ENCODE peak calls at places on chromosomes 6 and 20, in nine cellular contexts. W, F, Q, H, O, X, E, T and J are unnamed samples.
A peak's percentile ranks its signal among the peaks of the same experiment; 100 is the strongest.

GRCh38 chr20:24634855-24635254 is 165.4 kb downstream of the SYNDIG1 start:
- DNase-seq in W (no peak), F (no peak), Q (peak; percentile 91), H (no peak), O (peak; percentile 63), X (peak; percentile 73), E (no peak), T (peak; percentile 62), J (peak; percentile 80)

GRCh38 chr6:37366910-37367309 is 13.1 kb downstream of the RNF8 start:
- DNase-seq in W (no peak), F (no peak), Q (no peak), H (no peak), O (no peak), X (peak; percentile 32), E (no peak), T (no peak), J (no peak)

GRCh38 chr6:36729169-36729549 is 31.5 kb downstream of the RAB44 start:
- DNase-seq in W (no peak), F (no peak), Q (no peak), H (no peak), O (no peak), X (no peak), E (no peak), T (no peak), J (no peak)

GRCh38 chr6:3278691-3279090 is 19.9 kb downstream of the PSMG4 start:
- DNase-seq in W (no peak), F (peak; percentile 2), Q (no peak), H (no peak), O (no peak), X (no peak), E (no peak), T (no peak), J (no peak)

GRCh38 chr6:116016846-116017545 is 43.7 kb downstream of the FRK start:
- DNase-seq in W (no peak), F (no peak), Q (peak; percentile 28), H (no peak), O (no peak), X (peak; percentile 38), E (no peak), T (no peak), J (no peak)

GRCh38 chr6:161152904-161153662 is 120.8 kb downstream of the AGPAT4 start:
- DNase-seq in W (no peak), F (no peak), Q (no peak), H (no peak), O (peak; percentile 72), X (no peak), E (peak; percentile 7), T (no peak), J (no peak)

GRCh38 chr6:133746417-133746770 is 142.5 kb upstream of the TCF21 start:
- DNase-seq in W (no peak), F (no peak), Q (no peak), H (no peak), O (no peak), X (no peak), E (no peak), T (no peak), J (no peak)

GRCh38 chr6:128098000-128098581 is 197.2 kb upstream of the THEMIS start:
- DNase-seq in W (no peak), F (no peak), Q (no peak), H (no peak), O (no peak), X (peak; percentile 6), E (no peak), T (no peak), J (no peak)

GRCh38 chr6:168292911-168293310 is 26.7 kb downstream of the DACT2 start:
- DNase-seq in W (no peak), F (no peak), Q (no peak), H (no peak), O (no peak), X (no peak), E (no peak), T (no peak), J (no peak)

DNA sequence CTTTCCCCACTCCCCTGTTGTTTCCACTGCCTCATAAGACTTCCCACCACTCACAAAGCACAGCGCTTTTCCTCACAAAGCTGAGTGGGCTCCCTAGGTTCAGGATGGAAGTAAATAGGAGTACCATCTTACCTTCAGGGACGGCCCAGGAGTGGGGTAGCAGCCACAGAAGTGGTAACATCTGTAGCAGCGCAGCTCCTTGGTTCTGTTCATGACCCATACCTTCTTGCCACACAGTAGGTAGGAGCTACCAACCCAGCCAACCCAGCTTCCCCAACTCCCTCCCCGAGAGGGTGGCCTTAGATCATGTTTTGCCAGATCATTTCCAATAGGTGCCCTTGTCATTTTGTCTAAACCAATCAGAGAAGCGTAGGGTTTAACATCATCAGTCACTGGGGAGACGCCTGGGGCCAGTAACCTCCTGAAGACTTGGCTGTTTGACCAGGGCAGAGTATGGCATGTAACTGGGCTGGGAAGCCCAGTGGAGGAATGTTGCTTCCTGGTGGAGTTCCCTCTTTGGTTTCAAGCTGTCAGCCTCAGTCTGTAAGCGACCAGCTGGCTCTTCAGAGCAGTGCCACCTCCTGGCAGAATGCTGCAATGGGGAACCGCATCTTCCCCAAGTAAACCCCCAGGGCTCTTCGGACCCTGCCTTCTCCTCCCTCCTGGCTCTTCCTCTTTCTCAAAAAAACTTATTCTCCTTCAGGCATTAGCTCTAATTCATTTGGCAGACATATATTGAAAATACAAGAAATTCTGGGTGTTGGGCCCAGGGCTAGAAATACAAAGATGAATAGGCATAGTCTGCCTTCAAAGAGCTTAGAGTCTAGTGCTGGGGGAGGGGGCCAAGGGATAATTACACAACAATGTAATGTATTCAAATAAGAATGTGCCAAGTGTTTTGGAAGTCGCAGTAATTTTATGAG is at the start of gene HLA-DMA:
- DNase-seq in W (peak; percentile 60), F (peak; percentile 91), Q (peak; percentile 93), H (peak; percentile 85), O (no peak), X (peak; percentile 96), E (peak; percentile 95), T (peak; percentile 95), J (peak; percentile 79)
- H3K4me3 ChIP-seq in W (peak within 1 kb of the TSS; percentile 29), F (peak within 1 kb of the TSS; percentile 1), Q (no peak within 1 kb of the TSS), H (peak within 1 kb of the TSS; percentile 76), O (peak within 1 kb of the TSS; percentile 45), X (no peak within 1 kb of the TSS), E (peak within 1 kb of the TSS; percentile 75), T (peak within 1 kb of the TSS; percentile 52), J (peak within 1 kb of the TSS; percentile 21)

DNA sequence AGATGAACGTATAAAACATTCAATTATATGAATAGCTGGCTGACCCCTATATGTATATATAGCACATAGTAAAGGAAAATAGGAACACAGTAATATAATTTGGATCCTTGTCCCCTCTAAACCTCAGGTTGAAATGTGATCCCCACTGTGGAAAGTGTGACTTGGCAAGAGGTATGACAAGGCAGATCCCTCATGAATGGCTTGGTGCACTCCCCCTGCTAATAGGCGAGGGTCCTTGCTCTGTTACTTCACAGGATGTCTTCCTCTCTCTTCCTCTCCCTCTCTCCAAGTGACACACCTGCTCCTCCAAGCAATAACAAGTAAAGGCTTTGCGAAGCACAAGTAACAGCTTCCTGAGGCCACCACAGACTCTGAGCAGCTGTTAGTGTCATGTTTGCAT is 16.4 kb downstream of the ROMO1 start:
- DNase-seq in W (no peak), F (no peak), Q (no peak), H (no peak), O (no peak), X (no peak), E (no peak), T (no peak), J (no peak)
- H3K27ac ChIP-seq in W (no peak overlapping the region), F (no peak overlapping the region), Q (no peak overlapping the region), H (no peak overlapping the region), O (no peak overlapping the region), X (no peak overlapping the region), E (no peak overlapping the region), T (no peak overlapping the region), J (no peak overlapping the region)

GRCh38 chr20:1389703-1390385 is 3.0 kb downstream of the FKBP1A start:
- DNase-seq in W (no peak), F (no peak), Q (no peak), H (no peak), O (no peak), X (no peak), E (no peak), T (no peak), J (no peak)

GRCh38 chr20:1388253-1388652 is 4.6 kb downstream of the FKBP1A start:
- DNase-seq in W (no peak), F (no peak), Q (no peak), H (no peak), O (no peak), X (no peak), E (no peak), T (no peak), J (no peak)

GRCh38 chr20:1386323-1386722 is 6.5 kb downstream of the FKBP1A start:
- DNase-seq in W (no peak), F (no peak), Q (no peak), H (no peak), O (no peak), X (no peak), E (no peak), T (no peak), J (no peak)

GRCh38 chr20:1390552-1391403 is 2.1 kb downstream of the FKBP1A start:
- DNase-seq in W (no peak), F (no peak), Q (no peak), H (no peak), O (peak; percentile 10), X (no peak), E (no peak), T (no peak), J (no peak)

GRCh38 chr20:1388706-1389483 is 4.0 kb downstream of the FKBP1A start:
- DNase-seq in W (no peak), F (no peak), Q (no peak), H (peak; percentile 31), O (no peak), X (no peak), E (no peak), T (no peak), J (no peak)
- H3K4me3 ChIP-seq in W (no peak overlapping the region), F (no peak overlapping the region), Q (no peak overlapping the region), H (peak overlapping the region; percentile 78), O (peak overlapping the region; percentile 15), X (peak overlapping the region; percentile 40), E (peak overlapping the region; percentile 37), T (peak overlapping the region; percentile 34), J (no peak overlapping the region)

GRCh38 chr6:44178424-44179071 is 19.9 kb downstream of the CAPN11 start:
- DNase-seq in W (no peak), F (no peak), Q (no peak), H (no peak), O (no peak), X (no peak), E (no peak), T (no peak), J (no peak)
- H3K27ac ChIP-seq in W (peak overlapping the region; percentile 32), F (no peak overlapping the region), Q (no peak overlapping the region), H (no peak overlapping the region), O (peak overlapping the region; percentile 17), X (peak overlapping the region; percentile 7), E (no peak overlapping the region), T (peak overlapping the region; percentile 69), J (no peak overlapping the region)

GRCh38 chr20:18256440-18257090 is 31.8 kb upstream of the ZNF133 start:
- DNase-seq in W (no peak), F (no peak), Q (no peak), H (no peak), O (no peak), X (no peak), E (no peak), T (no peak), J (no peak)
- H3K4me3 ChIP-seq in W (no peak overlapping the region), F (no peak overlapping the region), Q (no peak overlapping the region), H (no peak overlapping the region), O (no peak overlapping the region), X (no peak overlapping the region), E (no peak overlapping the region), T (no peak overlapping the region), J (no peak overlapping the region)

DNA sequence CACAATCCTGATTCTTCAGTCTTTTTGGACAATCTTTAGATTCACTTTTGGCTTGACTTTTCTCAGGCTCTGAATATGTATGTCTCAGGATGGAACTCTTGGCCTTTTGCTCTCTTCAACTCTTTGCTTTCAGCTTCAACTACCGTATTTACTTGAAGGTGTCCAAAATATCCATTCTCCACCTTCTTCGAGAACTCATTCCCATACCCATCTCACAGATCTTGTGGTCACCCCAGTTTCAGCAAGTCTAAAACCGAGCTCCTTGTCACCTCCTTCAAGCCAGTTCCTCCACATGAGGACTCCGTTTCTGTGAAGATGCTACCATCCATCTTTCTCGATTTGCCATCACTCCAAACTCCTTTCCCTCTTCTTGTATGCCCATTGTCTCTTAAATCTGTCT is 2.0 kb upstream of the MMP24 start:
- DNase-seq in W (no peak), F (no peak), Q (no peak), H (no peak), O (no peak), X (no peak), E (no peak), T (no peak), J (no peak)
- H3K27ac ChIP-seq in W (no peak overlapping the region), F (no peak overlapping the region), Q (peak overlapping the region; percentile 5), H (no peak overlapping the region), O (no peak overlapping the region), X (no peak overlapping the region), E (no peak overlapping the region), T (no peak overlapping the region), J (no peak overlapping the region)